ENCODE peak calls at places on chromosomes 5 and 9, in eight cellular contexts. One of them, this sample, is unnamed.
A peak's percentile ranks its signal among the peaks of the same experiment; 100 is the strongest.

GRCh38 chr9:14645648-14646047 is 47.6 kb downstream of the ZDHHC21 start:
- DNase-seq in cardiac muscle cell: no peak
- DNase-seq in osteocyte: no peak
- DNase-seq in endodermal cell: no peak
- DNase-seq in OCI-LY7: no peak
- DNase-seq in neural crest cell: no peak
- DNase-seq in cardiac fibroblast: no peak
- DNase-seq in left ventricle myocardium inferior: no peak
- DNase-seq in this sample: no peak

GRCh38 chr5:65480306-65480865 is 1.3 kb downstream of the ADAMTS6 start:
- DNase-seq in cardiac muscle cell: peak; percentile 62
- DNase-seq in osteocyte: no peak
- DNase-seq in endodermal cell: peak; percentile 51
- DNase-seq in left ventricle myocardium inferior: peak; percentile 80
- DNase-seq in neural crest cell: no peak
- DNase-seq in cardiac fibroblast: peak; percentile 87
- DNase-seq in OCI-LY7: peak; percentile 69
- DNase-seq in this sample: no peak

GRCh38 chr5:65830856-65831255 is 95.5 kb upstream of the ERBIN start:
- DNase-seq in cardiac muscle cell: no peak
- DNase-seq in left ventricle myocardium inferior: no peak
- DNase-seq in endodermal cell: no peak
- DNase-seq in cardiac fibroblast: no peak
- DNase-seq in OCI-LY7: no peak
- DNase-seq in osteocyte: no peak
- DNase-seq in neural crest cell: peak; percentile 12
- DNase-seq in this sample: no peak

GRCh38 chr5:149381986-149382338 is 2.9 kb upstream of the IL17B start:
- DNase-seq in cardiac fibroblast: peak; percentile 82
- DNase-seq in OCI-LY7: peak; percentile 63
- DNase-seq in cardiac muscle cell: peak; percentile 90
- DNase-seq in endodermal cell: peak; percentile 97
- DNase-seq in osteocyte: peak; percentile 94
- DNase-seq in left ventricle myocardium inferior: peak; percentile 81
- DNase-seq in neural crest cell: peak; percentile 97
- DNase-seq in this sample: peak; percentile 52

GRCh38 chr9:109182940-109183798 is 16.1 kb upstream of the FRRS1L start:
- DNase-seq in endodermal cell: peak; percentile 79
- DNase-seq in cardiac muscle cell: peak; percentile 44
- DNase-seq in osteocyte: no peak
- DNase-seq in neural crest cell: peak; percentile 20
- DNase-seq in cardiac fibroblast: peak; percentile 33
- DNase-seq in left ventricle myocardium inferior: no peak
- DNase-seq in OCI-LY7: peak; percentile 13
- DNase-seq in this sample: no peak

GRCh38 chr9:85262333-85262732 is 479.4 kb downstream of the AGTPBP1 start:
- DNase-seq in OCI-LY7: no peak
- DNase-seq in osteocyte: no peak
- DNase-seq in left ventricle myocardium inferior: no peak
- DNase-seq in endodermal cell: no peak
- DNase-seq in cardiac muscle cell: no peak
- DNase-seq in neural crest cell: no peak
- DNase-seq in cardiac fibroblast: peak; percentile 27
- DNase-seq in this sample: no peak

GRCh38 chr9:72038408-72038807 is 22.0 kb downstream of the C9orf57 start:
- DNase-seq in cardiac muscle cell: peak; percentile 3
- DNase-seq in cardiac fibroblast: peak; percentile 71
- DNase-seq in left ventricle myocardium inferior: peak; percentile 44
- DNase-seq in OCI-LY7: no peak
- DNase-seq in osteocyte: no peak
- DNase-seq in endodermal cell: no peak
- DNase-seq in neural crest cell: no peak
- DNase-seq in this sample: no peak

GRCh38 chr5:71932131-71932635 is 175.1 kb upstream of the MAP1B start:
- DNase-seq in neural crest cell: no peak
- DNase-seq in osteocyte: no peak
- DNase-seq in cardiac fibroblast: peak; percentile 29
- DNase-seq in OCI-LY7: no peak
- DNase-seq in left ventricle myocardium inferior: no peak
- DNase-seq in endodermal cell: no peak
- DNase-seq in cardiac muscle cell: no peak
- DNase-seq in this sample: no peak

GRCh38 chr5:177399903-177400868 is at the start of gene PFN3:
- DNase-seq in cardiac muscle cell: no peak
- DNase-seq in neural crest cell: no peak
- DNase-seq in cardiac fibroblast: peak; percentile 52
- DNase-seq in OCI-LY7: no peak
- DNase-seq in osteocyte: no peak
- DNase-seq in endodermal cell: no peak
- DNase-seq in left ventricle myocardium inferior: no peak
- DNase-seq in this sample: no peak

GRCh38 chr5:77358566-77359205 is 133.4 kb downstream of the WDR41 start:
- DNase-seq in left ventricle myocardium inferior: no peak
- DNase-seq in osteocyte: no peak
- DNase-seq in OCI-LY7: no peak
- DNase-seq in neural crest cell: no peak
- DNase-seq in cardiac fibroblast: peak; percentile 46
- DNase-seq in endodermal cell: no peak
- DNase-seq in cardiac muscle cell: no peak
- DNase-seq in this sample: no peak

GRCh38 chr9:128372784-128373183 is 1.6 kb downstream of the URM1 start:
- DNase-seq in neural crest cell: no peak
- DNase-seq in OCI-LY7: no peak
- DNase-seq in cardiac muscle cell: no peak
- DNase-seq in left ventricle myocardium inferior: no peak
- DNase-seq in cardiac fibroblast: no peak
- DNase-seq in osteocyte: no peak
- DNase-seq in endodermal cell: no peak
- DNase-seq in this sample: no peak

GRCh38 chr5:126624534-126624933 is 23.8 kb downstream of the PHAX start:
- DNase-seq in left ventricle myocardium inferior: no peak
- DNase-seq in osteocyte: no peak
- DNase-seq in cardiac fibroblast: peak; percentile 79
- DNase-seq in OCI-LY7: no peak
- DNase-seq in neural crest cell: no peak
- DNase-seq in endodermal cell: no peak
- DNase-seq in cardiac muscle cell: no peak
- DNase-seq in this sample: no peak

GRCh38 chr5:135833961-135834638 is 363 bp upstream of the SLC25A48 start:
- DNase-seq in osteocyte: peak; percentile 57
- DNase-seq in endodermal cell: no peak
- DNase-seq in neural crest cell: no peak
- DNase-seq in cardiac muscle cell: no peak
- DNase-seq in OCI-LY7: no peak
- DNase-seq in cardiac fibroblast: no peak
- DNase-seq in left ventricle myocardium inferior: no peak
- DNase-seq in this sample: no peak

GRCh38 chr5:20572560-20572959 is 584.6 kb upstream of the CDH18 start:
- DNase-seq in cardiac fibroblast: peak; percentile 75
- DNase-seq in neural crest cell: no peak
- DNase-seq in OCI-LY7: no peak
- DNase-seq in osteocyte: no peak
- DNase-seq in cardiac muscle cell: no peak
- DNase-seq in left ventricle myocardium inferior: no peak
- DNase-seq in endodermal cell: no peak
- DNase-seq in this sample: no peak

GRCh38 chr5:58259685-58260152 is 200.2 kb downstream of the PLK2 start:
- DNase-seq in OCI-LY7: no peak
- DNase-seq in osteocyte: no peak
- DNase-seq in left ventricle myocardium inferior: no peak
- DNase-seq in endodermal cell: peak; percentile 86
- DNase-seq in cardiac muscle cell: peak; percentile 11
- DNase-seq in cardiac fibroblast: peak; percentile 69
- DNase-seq in neural crest cell: no peak
- DNase-seq in this sample: no peak

GRCh38 chr9:101172671-101173070 is 144.1 kb downstream of the PLPPR1 start:
- DNase-seq in left ventricle myocardium inferior: no peak
- DNase-seq in neural crest cell: no peak
- DNase-seq in cardiac fibroblast: no peak
- DNase-seq in OCI-LY7: no peak
- DNase-seq in endodermal cell: no peak
- DNase-seq in cardiac muscle cell: no peak
- DNase-seq in osteocyte: no peak
- DNase-seq in this sample: no peak

GRCh38 chr9:101173907-101174306 is 145.4 kb downstream of the PLPPR1 start:
- DNase-seq in left ventricle myocardium inferior: no peak
- DNase-seq in cardiac fibroblast: no peak
- DNase-seq in cardiac muscle cell: no peak
- DNase-seq in endodermal cell: no peak
- DNase-seq in osteocyte: no peak
- DNase-seq in OCI-LY7: no peak
- DNase-seq in neural crest cell: no peak
- DNase-seq in this sample: no peak

GRCh38 chr9:101176384-101176783 is 147.9 kb downstream of the PLPPR1 start:
- DNase-seq in endodermal cell: peak; percentile 73
- DNase-seq in left ventricle myocardium inferior: no peak
- DNase-seq in neural crest cell: no peak
- DNase-seq in cardiac muscle cell: no peak
- DNase-seq in osteocyte: no peak
- DNase-seq in cardiac fibroblast: no peak
- DNase-seq in OCI-LY7: peak; percentile 5
- DNase-seq in this sample: no peak
- TF ChIP-seq CTCF in endodermal cell: peak; percentile 69
- TF ChIP-seq CTCF in left ventricle myocardium inferior: no peak
- TF ChIP-seq CTCF in neural crest cell: peak; percentile 29
- TF ChIP-seq CTCF in cardiac muscle cell: no peak
- TF ChIP-seq CTCF in osteocyte: peak; percentile 13
- TF ChIP-seq CTCF in cardiac fibroblast: no peak
- TF ChIP-seq CTCF in OCI-LY7: peak; percentile 66
- TF ChIP-seq CTCF in this sample: no peak

GRCh38 chr5:8580298-8580697 is 711.4 kb downstream of the MTRR start:
- DNase-seq in osteocyte: no peak
- DNase-seq in cardiac muscle cell: no peak
- DNase-seq in OCI-LY7: no peak
- DNase-seq in cardiac fibroblast: no peak
- DNase-seq in neural crest cell: no peak
- DNase-seq in endodermal cell: no peak
- DNase-seq in left ventricle myocardium inferior: no peak
- DNase-seq in this sample: no peak

GRCh38 chr5:8581047-8581446 is 712.1 kb downstream of the MTRR start:
- DNase-seq in OCI-LY7: no peak
- DNase-seq in neural crest cell: no peak
- DNase-seq in endodermal cell: no peak
- DNase-seq in cardiac fibroblast: no peak
- DNase-seq in left ventricle myocardium inferior: no peak
- DNase-seq in cardiac muscle cell: no peak
- DNase-seq in osteocyte: no peak
- DNase-seq in this sample: no peak

DNA sequence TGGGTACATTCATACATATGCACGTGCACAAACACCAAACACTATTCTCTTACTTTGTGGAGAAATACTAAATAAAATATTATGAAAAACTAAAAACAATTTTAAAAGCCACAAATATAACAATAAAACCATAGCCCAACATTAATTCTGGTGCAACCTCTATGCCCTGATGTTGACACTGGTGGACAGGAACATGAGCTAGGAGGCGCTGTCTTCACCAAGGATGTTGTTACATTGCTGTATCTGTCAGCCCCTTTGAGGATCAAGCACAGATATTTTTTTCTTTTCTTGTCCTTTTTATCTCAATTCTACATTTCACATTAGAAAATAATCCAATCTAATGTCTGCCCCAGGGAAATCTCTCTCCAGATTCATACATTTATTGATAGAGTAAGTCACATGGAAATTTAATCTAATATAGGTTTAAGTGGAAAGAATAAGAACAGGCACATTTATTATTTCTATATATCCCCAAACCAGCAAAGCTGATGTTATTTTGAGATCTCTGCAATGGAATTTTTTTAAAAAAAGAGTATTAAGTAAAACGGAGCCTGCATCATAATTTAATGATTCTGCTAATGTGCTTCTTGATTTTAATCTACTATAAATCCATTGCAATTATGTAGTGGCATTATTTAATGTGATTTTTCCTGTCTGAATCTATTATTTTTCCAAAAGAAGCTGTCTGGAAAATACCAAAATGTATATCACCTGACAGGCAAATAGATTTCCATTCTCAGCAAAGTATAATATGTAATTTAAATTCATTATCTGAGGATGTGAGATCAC is 716.5 kb downstream of the MTRR start:
- DNase-seq in cardiac fibroblast: no peak
- DNase-seq in neural crest cell: no peak
- DNase-seq in cardiac muscle cell: no peak
- DNase-seq in endodermal cell: peak; percentile 55
- DNase-seq in osteocyte: no peak
- DNase-seq in OCI-LY7: no peak
- DNase-seq in left ventricle myocardium inferior: no peak
- DNase-seq in this sample: no peak
- TF ChIP-seq CTCF in cardiac fibroblast: peak; percentile 10
- TF ChIP-seq CTCF in neural crest cell: peak; percentile 15
- TF ChIP-seq CTCF in cardiac muscle cell: no peak
- TF ChIP-seq CTCF in endodermal cell: peak; percentile 82
- TF ChIP-seq CTCF in osteocyte: peak; percentile 23
- TF ChIP-seq CTCF in OCI-LY7: peak; percentile 28
- TF ChIP-seq CTCF in left ventricle myocardium inferior: no peak
- TF ChIP-seq CTCF in this sample: no peak

GRCh38 chr5:138463335-138464017 is 1.8 kb upstream of the EGR1 start:
- DNase-seq in cardiac muscle cell: no peak
- DNase-seq in endodermal cell: peak; percentile 65
- DNase-seq in cardiac fibroblast: peak; percentile 42
- DNase-seq in left ventricle myocardium inferior: no peak
- DNase-seq in neural crest cell: no peak
- DNase-seq in OCI-LY7: no peak
- DNase-seq in osteocyte: no peak
- DNase-seq in this sample: no peak
- TF ChIP-seq CTCF in cardiac muscle cell: peak; percentile 14
- TF ChIP-seq CTCF in endodermal cell: no peak
- TF ChIP-seq CTCF in cardiac fibroblast: peak; percentile 46
- TF ChIP-seq CTCF in left ventricle myocardium inferior: no peak
- TF ChIP-seq CTCF in neural crest cell: no peak
- TF ChIP-seq CTCF in OCI-LY7: no peak
- TF ChIP-seq CTCF in osteocyte: no peak
- TF ChIP-seq CTCF in this sample: no peak

GRCh38 chr5:119131530-119132313 is 60.8 kb downstream of the DMXL1 start:
- DNase-seq in neural crest cell: no peak
- DNase-seq in osteocyte: no peak
- DNase-seq in cardiac muscle cell: no peak
- DNase-seq in cardiac fibroblast: no peak
- DNase-seq in left ventricle myocardium inferior: no peak
- DNase-seq in endodermal cell: no peak
- DNase-seq in OCI-LY7: no peak
- DNase-seq in this sample: no peak

DNA sequence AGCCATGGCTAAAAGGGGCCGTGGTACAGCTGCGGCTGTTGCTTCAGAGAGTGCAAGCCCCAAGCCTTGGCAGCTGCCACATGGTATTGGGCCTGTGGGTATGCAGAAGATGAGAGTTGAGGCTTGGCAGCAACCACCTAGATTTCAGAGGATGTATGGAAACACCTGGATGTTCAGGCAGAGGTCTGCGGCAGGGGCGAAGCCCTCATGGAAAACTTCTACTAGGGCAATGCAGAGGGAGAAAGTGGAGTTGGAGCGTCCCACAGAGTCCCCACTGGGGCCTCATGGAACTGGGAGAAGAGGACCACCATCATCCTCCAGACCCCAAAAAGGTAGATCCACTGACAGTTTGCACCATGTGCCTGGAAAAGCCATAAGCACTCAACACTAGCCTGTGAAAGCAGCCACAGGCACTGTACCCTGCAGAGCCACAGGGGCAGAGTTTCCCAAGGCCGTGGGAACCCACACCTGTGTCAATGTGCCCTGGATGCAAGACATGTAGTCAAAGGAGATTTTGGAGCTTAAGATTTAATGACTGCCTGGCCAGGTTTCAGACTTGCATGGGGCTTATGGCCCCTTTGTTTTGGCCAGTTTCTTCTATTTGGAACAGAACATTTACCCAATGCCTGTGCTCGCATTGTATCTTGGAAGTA is 65.9 kb downstream of the DMXL1 start:
- DNase-seq in osteocyte: no peak
- DNase-seq in neural crest cell: no peak
- DNase-seq in left ventricle myocardium inferior: no peak
- DNase-seq in OCI-LY7: peak; percentile 4
- DNase-seq in cardiac muscle cell: no peak
- DNase-seq in cardiac fibroblast: no peak
- DNase-seq in endodermal cell: no peak
- DNase-seq in this sample: no peak
- TF ChIP-seq CTCF in osteocyte: no peak
- TF ChIP-seq CTCF in neural crest cell: no peak
- TF ChIP-seq CTCF in left ventricle myocardium inferior: no peak
- TF ChIP-seq CTCF in OCI-LY7: no peak
- TF ChIP-seq CTCF in cardiac muscle cell: no peak
- TF ChIP-seq CTCF in cardiac fibroblast: no peak
- TF ChIP-seq CTCF in endodermal cell: no peak
- TF ChIP-seq CTCF in this sample: no peak